ENCODE peak calls at places on chromosomes 7 and 10, in nine cellular contexts. G is skeletal muscle cell, J is T-helper 1 cell, Y is IMR-90, A is H7, F is KG1, H is pancreas, M is fibroblast of the conjunctiva, Q is dermis microvascular lymphatic vessel endothelial cell. C is an unnamed sample.

GRCh38 chr10:26978531-26978930 is 117.8 kb upstream of the ABI1 start:
- DNase-seq in G (no peak), J (no peak), Y (no peak), A (no peak), F (no peak), H (no peak), M (no peak), Q (no peak), C (no peak)

GRCh38 chr10:121462955-121463354 is 135.3 kb downstream of the FGFR2 start:
- DNase-seq in G (no peak), J (no peak), Y (no peak), A (no peak), F (no peak), H (no peak), M (no peak), Q (no peak), C (no peak)

GRCh38 chr10:8049874-8050560 is 4.5 kb upstream of the GATA3 start:
- DNase-seq in G (no peak), J (no peak), Y (no peak), A (peak), F (no peak), H (no peak), M (no peak), Q (peak), C (no peak)

GRCh38 chr7:150847536-150847935 is 4.8 kb upstream of the AOC1 start:
- DNase-seq in G (no peak), J (no peak), Y (no peak), A (no peak), F (no peak), H (no peak), M (no peak), Q (no peak), C (no peak)

GRCh38 chr10:90437452-90437851 is 420.4 kb downstream of the HTR7 start:
- DNase-seq in G (no peak), J (no peak), Y (no peak), A (no peak), F (no peak), H (no peak), M (no peak), Q (no peak), C (no peak)

GRCh38 chr10:63236113-63236935 is 103.2 kb downstream of the NRBF2 start:
- DNase-seq in G (peak), J (peak), Y (peak), A (no peak), F (peak), H (no peak), M (peak), Q (peak), C (peak)

GRCh38 chr7:137908106-137908505 is 61.3 kb upstream of the DGKI start:
- DNase-seq in G (no peak), J (no peak), Y (no peak), A (no peak), F (no peak), H (no peak), M (no peak), Q (no peak), C (no peak)

GRCh38 chr7:127946847-127947246 is 84.4 kb downstream of the LRRC4 start:
- DNase-seq in G (no peak), J (no peak), Y (peak), A (no peak), F (no peak), H (no peak), M (no peak), Q (no peak), C (peak)

GRCh38 chr7:129615018-129615417 is 3.5 kb downstream of the NRF1 start:
- DNase-seq in G (peak), J (peak), Y (peak), A (no peak), F (no peak), H (no peak), M (no peak), Q (no peak), C (no peak)

GRCh38 chr7:131608112-131608498 is 51.7 kb upstream of the PODXL start:
- DNase-seq in G (no peak), J (no peak), Y (no peak), A (peak), F (no peak), H (no peak), M (no peak), Q (no peak), C (no peak)

GRCh38 chr10:62769574-62770242 is 34.8 kb upstream of the ADO start:
- DNase-seq in G (no peak), J (no peak), Y (peak), A (peak), F (no peak), H (no peak), M (no peak), Q (no peak), C (no peak)

GRCh38 chr7:92831716-92832622 is 4.4 kb downstream of the CDK6 start:
- DNase-seq in G (peak), J (no peak), Y (peak), A (peak), F (no peak), H (no peak), M (peak), Q (peak), C (peak)

GRCh38 chr7:77536017-77536412 is 1.1 kb upstream of the PTPN12 start:
- DNase-seq in G (no peak), J (no peak), Y (no peak), A (no peak), F (no peak), H (no peak), M (no peak), Q (no peak), C (no peak)

GRCh38 chr10:122939819-122940543 is 14.0 kb downstream of the C10orf88 start:
- DNase-seq in G (peak), J (no peak), Y (peak), A (no peak), F (no peak), H (no peak), M (peak), Q (peak), C (peak)

GRCh38 chr10:70907619-70908425 is 19.5 kb upstream of the PCBD1 start:
- DNase-seq in G (no peak), J (no peak), Y (no peak), A (no peak), F (no peak), H (no peak), M (no peak), Q (no peak), C (no peak)

GRCh38 chr7:44288381-44288685 is 37.1 kb downstream of the CAMK2B start:
- DNase-seq in G (no peak), J (no peak), Y (no peak), A (no peak), F (no peak), H (no peak), M (no peak), Q (no peak), C (no peak)

GRCh38 chr10:71282323-71282680 is 36.8 kb upstream of the SLC29A3 start:
- DNase-seq in G (no peak), J (no peak), Y (no peak), A (no peak), F (no peak), H (no peak), M (no peak), Q (no peak), C (no peak)

GRCh38 chr10:132784582-132785432 is 1.1 kb downstream of the NKX6-2 start:
- DNase-seq in G (no peak), J (no peak), Y (no peak), A (peak), F (no peak), H (no peak), M (no peak), Q (no peak), C (peak)

GRCh38 chr7:85573849-85574248 is 387.0 kb upstream of the SEMA3D start:
- DNase-seq in G (no peak), J (no peak), Y (no peak), A (no peak), F (peak), H (no peak), M (no peak), Q (no peak), C (no peak)

GRCh38 chr10:102675887-102676616 is 31.8 kb downstream of the TRIM8 start:
- DNase-seq in G (peak), J (no peak), Y (peak), A (no peak), F (no peak), H (no peak), M (peak), Q (no peak), C (peak)

GRCh38 chr7:131027287-131027773 is 293.3 kb upstream of the KLF14 start:
- DNase-seq in G (peak), J (peak), Y (peak), A (peak), F (no peak), H (no peak), M (peak), Q (no peak), C (peak)